ENCODE peak calls at places on chromosomes 5 and 9, in seven cellular contexts. B is hippocampal formation, T is ecto neural progenitor cell, Y is A673, N is type B pancreatic cell, L is NCI-H1417, I is amniotic stem cell. Q is an unnamed sample.

GRCh38 chr9:129235041-129235930 is 57.2 kb upstream of the IER5L start:
- DNase-seq in B (no peak), Y (no peak), N (no peak), L (no peak), I (no peak), T (no peak), Q (no peak)

GRCh38 chr5:149260761-149261160 is 10.9 kb upstream of the AFAP1L1 start:
- DNase-seq in N (no peak), Y (no peak), T (no peak), B (no peak), L (peak), I (no peak), Q (peak)

GRCh38 chr5:67215592-67216471 is 19.2 kb upstream of the CD180 start:
- DNase-seq in L (peak), Y (no peak), T (no peak), I (no peak), B (no peak), N (no peak), Q (no peak)

GRCh38 chr5:165497707-165498106 is 1992.3 kb downstream of the MAT2B start:
- DNase-seq in N (no peak), L (peak), B (no peak), T (no peak), Y (peak), I (no peak), Q (peak)

GRCh38 chr9:104993291-104993963 is 65.5 kb upstream of the ABCA1 start:
- DNase-seq in I (no peak), Y (no peak), L (no peak), B (peak), N (no peak), T (peak), Q (no peak)

GRCh38 chr5:142323480-142324376 is 1.1 kb downstream of the SPRY4 start:
- DNase-seq in L (peak), I (no peak), Y (no peak), B (no peak), T (peak), N (no peak), Q (peak)

GRCh38 chr9:35882996-35883395 is 12.8 kb upstream of the OR13J1 start:
- DNase-seq in Y (no peak), L (no peak), N (no peak), I (no peak), T (no peak), B (no peak), Q (no peak)

GRCh38 chr9:35102465-35102768 is 514 bp downstream of the STOML2 start:
- DNase-seq in B (no peak), I (no peak), T (no peak), L (no peak), Y (no peak), N (no peak), Q (no peak)

GRCh38 chr5:76074487-76074886 is 8.7 kb upstream of the SV2C start:
- DNase-seq in I (no peak), B (no peak), T (no peak), L (no peak), Y (peak), N (no peak), Q (no peak)

GRCh38 chr5:43874772-43875171 is 271.8 kb downstream of the NNT start:
- DNase-seq in L (no peak), T (no peak), I (no peak), B (no peak), Y (no peak), N (no peak), Q (no peak)

GRCh38 chr5:182126-182525 is 9.2 kb upstream of the LRRC14B start:
- DNase-seq in B (no peak), L (no peak), N (no peak), I (no peak), T (no peak), Y (no peak), Q (no peak)

GRCh38 chr5:71778678-71779276 is 59.7 kb downstream of the CARTPT start:
- DNase-seq in I (peak), T (no peak), Y (peak), B (peak), L (peak), N (no peak), Q (peak)

GRCh38 chr5:37717613-37718431 is 122.0 kb downstream of the GDNF start:
- DNase-seq in I (peak), T (no peak), Y (peak), N (peak), B (no peak), L (peak), Q (no peak)

GRCh38 chr9:71685394-71685793 is 82.9 kb downstream of the CEMIP2 start:
- DNase-seq in T (no peak), L (no peak), N (no peak), I (no peak), Y (no peak), B (no peak), Q (peak)

GRCh38 chr9:110114888-110115259 is 93.1 kb downstream of the C9orf152 start:
- DNase-seq in L (no peak), T (no peak), I (no peak), N (no peak), Y (no peak), B (no peak), Q (no peak)

GRCh38 chr5:134515801-134516200 is 9.7 kb upstream of the JADE2 start:
- DNase-seq in T (no peak), I (no peak), L (no peak), Y (no peak), N (no peak), B (no peak), Q (no peak)

GRCh38 chr5:143562935-143563334 is 159.4 kb upstream of the NR3C1 start:
- DNase-seq in N (no peak), I (peak), T (no peak), L (no peak), Y (no peak), B (no peak), Q (no peak)

GRCh38 chr9:110659891-110660541 is 8.6 kb upstream of the MUSK start:
- DNase-seq in Y (peak), I (no peak), B (no peak), T (no peak), L (peak), N (no peak), Q (peak)

GRCh38 chr5:103454774-103455173 is 107.8 kb downstream of the NUDT12 start:
- DNase-seq in Y (no peak), T (no peak), B (no peak), I (no peak), L (no peak), N (no peak), Q (no peak)

GRCh38 chr5:87121315-87122170 is 146.1 kb upstream of the RASA1 start:
- DNase-seq in N (no peak), T (no peak), Y (peak), I (peak), B (peak), L (no peak), Q (peak)

GRCh38 chr5:80238078-80238477 is 17.8 kb downstream of the SERINC5 start:
- DNase-seq in I (no peak), L (no peak), N (no peak), B (no peak), T (no peak), Y (peak), Q (no peak)

GRCh38 chr9:129834489-129835127 is 467 bp downstream of the C9orf78 start:
- DNase-seq in T (no peak), I (no peak), B (no peak), Y (no peak), N (no peak), L (no peak), Q (no peak)

GRCh38 chr5:181221792-181222629 is 1.1 kb upstream of the TRIM41 start:
- DNase-seq in I (no peak), T (peak), Y (peak), N (peak), B (no peak), L (no peak), Q (peak)

GRCh38 chr5:16926417-16926816 is 9.7 kb downstream of the MYO10 start:
- DNase-seq in N (no peak), T (no peak), L (no peak), B (no peak), Y (no peak), I (no peak), Q (no peak)

GRCh38 chr9:96476591-96476990 is 26.6 kb downstream of the HABP4 start:
- DNase-seq in I (no peak), B (no peak), Y (no peak), N (no peak), L (no peak), T (no peak), Q (no peak)

GRCh38 chr5:116930628-116931027 is 356.0 kb upstream of the SEMA6A start:
- DNase-seq in N (no peak), Y (no peak), T (no peak), I (no peak), B (no peak), L (peak), Q (no peak)

GRCh38 chr5:146409081-146409671 is 38.0 kb upstream of the TCERG1 start:
- DNase-seq in N (no peak), L (no peak), I (peak), T (no peak), B (no peak), Y (no peak), Q (peak)

GRCh38 chr9:72614057-72614456 is 92.6 kb downstream of the TMC1 start:
- DNase-seq in Y (no peak), B (no peak), L (no peak), I (no peak), N (no peak), T (no peak), Q (no peak)

GRCh38 chr9:21750021-21750735 is 52.3 kb upstream of the MTAP start:
- DNase-seq in T (no peak), L (no peak), Y (no peak), B (no peak), N (no peak), I (no peak), Q (peak)

GRCh38 chr9:107638922-107639321 is 149.4 kb upstream of the KLF4 start:
- DNase-seq in Y (no peak), I (peak), N (no peak), T (no peak), L (peak), B (no peak), Q (no peak)

GRCh38 chr9:73643379-73644013 is 491.8 kb downstream of the ANXA1 start:
- DNase-seq in B (no peak), I (peak), N (no peak), Y (no peak), T (no peak), L (no peak), Q (peak)

GRCh38 chr5:54658014-54658413 is 140.5 kb downstream of the SNX18 start:
- DNase-seq in I (no peak), L (peak), Y (peak), B (no peak), N (no peak), T (no peak), Q (peak)

GRCh38 chr5:150469718-150470470 is 20.4 kb upstream of the RPS14 start:
- DNase-seq in N (no peak), L (no peak), T (no peak), Y (no peak), B (no peak), I (peak), Q (peak)

GRCh38 chr5:115179959-115180709 is 10.4 kb upstream of the TRIM36 start:
- DNase-seq in L (peak), Y (peak), I (no peak), N (peak), T (peak), B (no peak), Q (peak)

GRCh38 chr5:142685418-142686209 is at the start of gene FGF1:
- DNase-seq in Y (peak), T (no peak), B (peak), L (no peak), N (peak), I (no peak), Q (peak)

GRCh38 chr9:78047106-78047505 is 15.5 kb upstream of the GNAQ start:
- DNase-seq in Y (no peak), B (no peak), L (no peak), N (no peak), I (no peak), T (no peak), Q (no peak)

GRCh38 chr9:131739192-131739961 is 499 bp downstream of the RAPGEF1 start:
- DNase-seq in L (peak), I (no peak), N (peak), T (peak), B (no peak), Y (peak), Q (peak)

GRCh38 chr5:53643445-53643844 is 83.0 kb downstream of the NDUFS4 start:
- DNase-seq in L (no peak), B (no peak), Y (no peak), I (no peak), N (no peak), T (no peak), Q (no peak)

Q was measured in mammary epithelial cell.